ENCODE peak calls at places on chromosomes 3 and 15, in four cellular contexts. G is HepG2, V is GM12878, K is H1. L is an unnamed sample.

GRCh38 chr3:71893702-71894479 is 108.9 kb upstream of the PROK2 start:
- DNase-seq in G (no peak), V (no peak), K (no peak), L (no peak)

GRCh38 chr3:13951184-13951583 is 71.3 kb upstream of the WNT7A start:
- DNase-seq in G (no peak), V (no peak), K (no peak), L (no peak)

GRCh38 chr3:12034440-12034839 is 30.3 kb downstream of the SYN2 start:
- DNase-seq in G (no peak), V (no peak), K (no peak), L (no peak)

GRCh38 chr15:25177955-25178801 is 223.4 kb downstream of the SNRPN start:
- DNase-seq in G (no peak), V (no peak), K (no peak), L (no peak)

GRCh38 chr3:133944641-133945441 is 49.2 kb upstream of the RAB6B start:
- DNase-seq in G (no peak), V (no peak), K (no peak), L (peak; percentile 59)

GRCh38 chr15:90872481-90873184 is 4.2 kb downstream of the FURIN start:
- DNase-seq in G (peak; percentile 56), V (no peak), K (no peak), L (peak; percentile 49)

GRCh38 chr15:69979269-69979668 is 118.4 kb downstream of the TLE3 start:
- DNase-seq in G (peak; percentile 23), V (no peak), K (no peak), L (no peak)

GRCh38 chr15:75328493-75329314 is 7.2 kb upstream of the COMMD4 start:
- DNase-seq in G (no peak), V (no peak), K (no peak), L (no peak)

GRCh38 chr3:186476541-186476940 is 67.6 kb downstream of the CRYGS start:
- DNase-seq in G (no peak), V (no peak), K (no peak), L (no peak)

GRCh38 chr3:47781326-47781684 is 388 bp downstream of the SMARCC1 start:
- DNase-seq in G (no peak), V (no peak), K (no peak), L (peak; percentile 86)

GRCh38 chr3:8767667-8768363 is 1.6 kb downstream of the OXTR start:
- DNase-seq in G (peak; percentile 28), V (no peak), K (peak; percentile 58), L (peak; percentile 26)

GRCh38 chr15:46815765-46816164 is 901.5 kb upstream of the SEMA6D start:
- DNase-seq in G (no peak), V (no peak), K (no peak), L (peak; percentile 16)

GRCh38 chr3:15630646-15631350 is 29.3 kb downstream of the BTD start:
- DNase-seq in G (no peak), V (no peak), K (no peak), L (peak; percentile 26)

GRCh38 chr3:171850324-171850697 is 7.2 kb downstream of the TMEM212 start:
- DNase-seq in G (no peak), V (no peak), K (no peak), L (no peak)

GRCh38 chr15:93029613-93030429 is 59.2 kb downstream of the RGMA start:
- DNase-seq in G (no peak), V (no peak), K (no peak), L (no peak)
- TF ChIP-seq TCF12 in G (no peak), V (no peak), K (no peak), L (no peak)

GRCh38 chr15:83471307-83471866 is 24.2 kb downstream of the SH3GL3 start:
- DNase-seq in G (no peak), V (no peak), K (no peak), L (no peak)

GRCh38 chr15:83470895-83471294 is 23.8 kb downstream of the SH3GL3 start:
- DNase-seq in G (no peak), V (no peak), K (no peak), L (no peak)

GRCh38 chr15:83474578-83474977 is 27.4 kb downstream of the SH3GL3 start:
- DNase-seq in G (no peak), V (no peak), K (no peak), L (no peak)

GRCh38 chr15:83472151-83472550 is 25.0 kb downstream of the SH3GL3 start:
- DNase-seq in G (no peak), V (no peak), K (no peak), L (no peak)

GRCh38 chr15:83472797-83473196 is 25.7 kb downstream of the SH3GL3 start:
- DNase-seq in G (no peak), V (no peak), K (no peak), L (no peak)
- TF ChIP-seq TCF12 in G (no peak), V (no peak), K (no peak), L (no peak)

DNA sequence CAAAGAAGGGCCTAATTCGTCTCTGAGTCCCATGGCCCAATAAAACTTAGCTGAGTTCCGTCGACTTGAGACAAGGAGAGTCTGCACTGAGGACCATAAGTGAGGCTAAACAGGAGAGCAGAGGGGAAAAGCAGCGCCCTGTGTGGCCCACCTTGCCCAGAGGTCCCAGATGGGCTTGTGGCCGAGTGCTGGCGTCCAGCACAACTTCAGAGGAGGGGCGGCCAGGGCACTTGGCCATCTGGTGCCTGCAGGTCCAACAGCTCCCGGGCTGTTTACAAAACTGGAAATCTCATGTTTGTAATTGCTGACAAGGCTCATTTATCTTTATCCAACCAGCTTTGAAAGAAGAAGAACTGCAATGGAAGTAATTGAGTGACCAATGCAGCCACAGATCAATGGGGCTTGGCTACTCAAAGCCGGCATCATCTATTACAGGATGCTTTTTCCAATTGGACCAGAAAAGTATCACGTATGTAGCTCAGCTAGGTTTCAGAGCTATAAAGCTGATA is 306.3 kb downstream of the OCA2 start:
- DNase-seq in G (no peak), V (no peak), K (no peak), L (no peak)
- TF ChIP-seq TCF12 in G (no peak), V (no peak), K (no peak), L (no peak)

GRCh38 chr15:33119865-33120264 is 74.6 kb downstream of the FMN1 start:
- DNase-seq in G (no peak), V (no peak), K (no peak), L (no peak)
- TF ChIP-seq TCF12 in G (no peak), V (no peak), K (no peak), L (no peak)

GRCh38 chr3:190382082-190382481 is 5.9 kb upstream of the CLDN16 start:
- DNase-seq in G (no peak), V (no peak), K (no peak), L (no peak)
- TF ChIP-seq TCF12 in G (no peak), V (no peak), K (no peak), L (peak; percentile 28)

L was measured in SK-N-SH.